ENCODE peak calls at places on chromosomes 1 and 21, in seven cellular contexts. Q is brain microvascular endothelial cell; X is activated T-helper 1 cell treated with anti-CD3 and anti-CD28 coated beads, Interleukin-2, amount 50 U/mL, for 16 hours; M is cardiac muscle cell; K is activated CD4-positive, CD25-positive, alpha-beta regulatory T cell treated with anti-CD3 and anti-CD28 coated beads, Interleukin-2, amount 50 U/mL, for 72 hours; D is aorta; Z is A549. H is an unnamed sample.

GRCh38 chr1:32972814-32973428 is 8.3 kb upstream of the RNF19B start:
- DNase-seq in M (peak; percentile 93), Q (no peak), K (no peak), Z (no peak), D (peak; percentile 71), X (no peak), H (no peak)

GRCh38 chr21:46347791-46348381 is 23.9 kb downstream of the PCNT start:
- DNase-seq in D (peak; percentile 84), Z (no peak), K (no peak), X (no peak), M (no peak), Q (no peak), H (no peak)

GRCh38 chr1:247415423-247416361 is at the start of gene NLRP3:
- DNase-seq in Z (no peak), D (peak; percentile 71), M (no peak), X (peak; percentile 12), K (no peak), Q (peak; percentile 14), H (no peak)

GRCh38 chr1:153444078-153444477 is 16.4 kb downstream of the S100A7 start:
- DNase-seq in Q (no peak), D (no peak), Z (no peak), X (no peak), M (no peak), K (no peak), H (peak; percentile 59)

GRCh38 chr1:37561794-37562132 is 5.0 kb downstream of the DNALI1 start:
- DNase-seq in M (no peak), X (no peak), D (peak; percentile 48), Q (peak; percentile 20), Z (peak; percentile 61), K (no peak), H (no peak)

GRCh38 chr1:117244306-117244705 is 33.6 kb upstream of the VTCN1 start:
- DNase-seq in M (no peak), Z (no peak), X (no peak), Q (no peak), D (no peak), K (no peak), H (no peak)

GRCh38 chr1:202800742-202801141 is 7.5 kb downstream of the KDM5B start:
- DNase-seq in Z (no peak), K (no peak), X (no peak), M (no peak), Q (no peak), D (no peak), H (no peak)

GRCh38 chr1:233289676-233290075 is 5.8 kb downstream of the PCNX2 start:
- DNase-seq in X (no peak), M (no peak), K (no peak), Q (no peak), D (no peak), Z (no peak), H (no peak)

GRCh38 chr21:45293214-45293725 is 5.6 kb upstream of the POFUT2 start:
- DNase-seq in X (no peak), Z (no peak), K (no peak), D (no peak), M (no peak), Q (peak; percentile 49), H (peak; percentile 75)

GRCh38 chr1:90710579-90711536 is 6.2 kb downstream of the BARHL2 start:
- DNase-seq in M (no peak), D (no peak), X (no peak), K (no peak), Q (no peak), Z (no peak), H (no peak)

GRCh38 chr1:26706315-26706714 is 10.5 kb downstream of the ARID1A start:
- DNase-seq in Z (peak; percentile 39), Q (no peak), X (no peak), M (no peak), K (no peak), D (no peak), H (no peak)

GRCh38 chr1:31712625-31713024 is 8.8 kb upstream of the COL16A1 start:
- DNase-seq in K (no peak), Z (peak; percentile 49), M (peak; percentile 49), X (no peak), D (peak; percentile 85), Q (peak; percentile 79), H (no peak)

GRCh38 chr1:160367934-160368923 is 1.4 kb downstream of the NHLH1 start:
- DNase-seq in K (no peak), Z (no peak), Q (no peak), D (no peak), M (no peak), X (no peak), H (no peak)